ENCODE peak calls at places on chromosome 13, in ten cellular contexts. J, N, B, Q, Y, C, G, M, F and I are unnamed samples.

GRCh38 chr13:73000027-73000674 is 58.7 kb upstream of the KLF5 start:
- DNase-seq in J (peak), N (no peak), B (no peak), Q (no peak), Y (no peak), C (peak), G (no peak), M (no peak), F (no peak), I (no peak)

GRCh38 chr13:51689597-51689996 is 105.3 kb downstream of the WDFY2 start:
- DNase-seq in J (no peak), N (no peak), B (no peak), Q (no peak), Y (no peak), C (no peak), G (no peak), M (no peak), F (no peak), I (no peak)

GRCh38 chr13:26604784-26605183 is 47.3 kb downstream of the WASF3 start:
- DNase-seq in J (no peak), N (no peak), B (no peak), Q (no peak), Y (no peak), C (no peak), G (peak), M (no peak), F (no peak), I (no peak)

GRCh38 chr13:59771272-59771671 is 392.5 kb downstream of the DIAPH3 start:
- DNase-seq in J (peak), N (no peak), B (no peak), Q (peak), Y (no peak), C (peak), G (no peak), M (no peak), F (no peak), I (no peak)

GRCh38 chr13:113951246-113951999 is 22.5 kb downstream of the C13orf46 start:
- DNase-seq in J (peak), N (peak), B (peak), Q (peak), Y (peak), C (peak), G (peak), M (no peak), F (peak), I (no peak)

GRCh38 chr13:47553329-47553977 is 447.6 kb downstream of the SUCLA2 start:
- DNase-seq in J (no peak), N (no peak), B (no peak), Q (no peak), Y (no peak), C (no peak), G (no peak), M (no peak), F (no peak), I (no peak)

GRCh38 chr13:98466634-98467236 is 110.2 kb downstream of the STK24 start:
- DNase-seq in J (peak), N (no peak), B (no peak), Q (peak), Y (no peak), C (peak), G (peak), M (no peak), F (no peak), I (no peak)

GRCh38 chr13:112213467-112214245 is 146.7 kb downstream of the SOX1 start:
- DNase-seq in J (no peak), N (no peak), B (no peak), Q (peak), Y (peak), C (no peak), G (peak), M (no peak), F (no peak), I (no peak)

GRCh38 chr13:94173312-94173854 is 306.1 kb downstream of the DCT start:
- DNase-seq in J (peak), N (no peak), B (no peak), Q (no peak), Y (no peak), C (peak), G (no peak), M (peak), F (no peak), I (no peak)

GRCh38 chr13:24087611-24088235 is 72.8 kb upstream of the SPATA13 start:
- DNase-seq in J (no peak), N (no peak), B (no peak), Q (no peak), Y (peak), C (no peak), G (peak), M (no peak), F (no peak), I (no peak)

GRCh38 chr13:81116461-81117282 is 775.7 kb upstream of the SPRY2 start:
- DNase-seq in J (no peak), N (no peak), B (no peak), Q (no peak), Y (no peak), C (no peak), G (no peak), M (no peak), F (no peak), I (no peak)

GRCh38 chr13:43129021-43129420 is 105.6 kb downstream of the DNAJC15 start:
- DNase-seq in J (no peak), N (no peak), B (no peak), Q (no peak), Y (no peak), C (no peak), G (no peak), M (no peak), F (no peak), I (no peak)

GRCh38 chr13:30442854-30443379 is 20.6 kb downstream of the UBE2L5 start:
- DNase-seq in J (no peak), N (no peak), B (no peak), Q (no peak), Y (no peak), C (no peak), G (no peak), M (no peak), F (no peak), I (no peak)

GRCh38 chr13:30175166-30175565 is 132.2 kb downstream of the KATNAL1 start:
- DNase-seq in J (no peak), N (no peak), B (no peak), Q (no peak), Y (no peak), C (no peak), G (no peak), M (no peak), F (no peak), I (no peak)

GRCh38 chr13:64158910-64159309 is 2743.3 kb upstream of the PCDH20 start:
- DNase-seq in J (peak), N (no peak), B (no peak), Q (no peak), Y (no peak), C (peak), G (no peak), M (peak), F (no peak), I (no peak)

GRCh38 chr13:100533588-100534041 is 55.0 kb downstream of the GGACT start:
- DNase-seq in J (no peak), N (no peak), B (no peak), Q (no peak), Y (peak), C (no peak), G (no peak), M (no peak), F (no peak), I (no peak)

GRCh38 chr13:44758595-44759221 is 182.6 kb upstream of the TSC22D1 start:
- DNase-seq in J (peak), N (no peak), B (no peak), Q (peak), Y (no peak), C (peak), G (no peak), M (peak), F (peak), I (no peak)

GRCh38 chr13:98972059-98972458 is 5.8 kb downstream of the DOCK9 start:
- DNase-seq in J (no peak), N (no peak), B (no peak), Q (no peak), Y (no peak), C (no peak), G (no peak), M (no peak), F (no peak), I (no peak)

GRCh38 chr13:29484236-29484635 is 111.3 kb downstream of the SLC7A1 start:
- DNase-seq in J (no peak), N (no peak), B (no peak), Q (no peak), Y (no peak), C (no peak), G (no peak), M (no peak), F (no peak), I (no peak)

GRCh38 chr13:68056816-68057710 is 826.9 kb upstream of the PCDH9 start:
- DNase-seq in J (no peak), N (no peak), B (no peak), Q (peak), Y (no peak), C (no peak), G (peak), M (no peak), F (no peak), I (peak)

GRCh38 chr13:20340759-20341161 is 108.6 kb upstream of the GJB6 start:
- DNase-seq in J (peak), N (no peak), B (no peak), Q (no peak), Y (no peak), C (peak), G (no peak), M (no peak), F (no peak), I (no peak)

GRCh38 chr13:110713981-110714797 is 689 bp downstream of the ING1 start:
- DNase-seq in J (no peak), N (peak), B (peak), Q (no peak), Y (peak), C (no peak), G (peak), M (no peak), F (no peak), I (peak)

GRCh38 chr13:82878536-82878935 is 1003.7 kb downstream of the SLITRK1 start:
- DNase-seq in J (no peak), N (no peak), B (no peak), Q (no peak), Y (no peak), C (no peak), G (no peak), M (no peak), F (no peak), I (no peak)

GRCh38 chr13:44380404-44381165 is 7.0 kb downstream of the SERP2 start:
- DNase-seq in J (peak), N (no peak), B (no peak), Q (no peak), Y (no peak), C (peak), G (no peak), M (no peak), F (no peak), I (no peak)

GRCh38 chr13:113192902-113193301 is 15.6 kb downstream of the PCID2 start:
- DNase-seq in J (peak), N (no peak), B (no peak), Q (no peak), Y (no peak), C (peak), G (no peak), M (no peak), F (no peak), I (no peak)